ENCODE peak calls at places on chromosomes 4 and X, in nine cellular contexts. Z is uterus, W is upper lobe of left lung, E is K562, T is endothelial cell of umbilical vein, B is lower leg skin, L is prostate gland, S is right lobe of liver, M is H54. K is an unnamed sample.

GRCh38 chrX:440636-441035 is 53.9 kb upstream of the PPP2R3B start:
- DNase-seq in B (no peak), E (no peak), W (peak), M (no peak), S (no peak), T (no peak), Z (no peak), L (no peak), K (no peak)

GRCh38 chr4:141309864-141310263 is 89.2 kb downstream of the ZNF330 start:
- DNase-seq in M (no peak), E (no peak), Z (no peak), B (no peak), T (no peak), S (no peak), W (no peak), L (no peak), K (no peak)

GRCh38 chr4:40205259-40206198 is 8.7 kb downstream of the RHOH start:
- DNase-seq in T (no peak), E (peak), Z (no peak), W (no peak), M (no peak), B (no peak), L (no peak), S (no peak), K (no peak)

GRCh38 chr4:115121351-115122043 is 8.1 kb upstream of the NDST4 start:
- DNase-seq in E (no peak), S (no peak), Z (no peak), L (no peak), W (no peak), T (no peak), B (no peak), M (no peak), K (no peak)

GRCh38 chr4:108370291-108370690 is 201.6 kb upstream of the LEF1 start:
- DNase-seq in T (no peak), L (no peak), B (no peak), M (no peak), S (no peak), W (peak), E (no peak), Z (no peak), K (no peak)

GRCh38 chrX:138128025-138128671 is 562.2 kb downstream of the ZIC3 start:
- DNase-seq in M (no peak), B (peak), S (no peak), L (peak), Z (no peak), E (peak), T (peak), W (no peak), K (no peak)

GRCh38 chr4:26330186-26330787 is 9.5 kb downstream of the RBPJ start:
- DNase-seq in L (peak), T (peak), W (no peak), Z (no peak), B (no peak), M (no peak), E (peak), S (no peak), K (no peak)

GRCh38 chr4:127370495-127371069 is 262.2 kb upstream of the INTU start:
- DNase-seq in S (peak), E (peak), Z (peak), W (peak), B (no peak), T (no peak), L (no peak), M (no peak), K (no peak)

GRCh38 chr4:151855747-151856146 is 94.9 kb upstream of the GATB start:
- DNase-seq in Z (no peak), W (no peak), B (no peak), S (no peak), L (no peak), T (no peak), M (no peak), E (no peak), K (no peak)

GRCh38 chrX:37060999-37061398 is 52.8 kb downstream of the FAM47C start:
- DNase-seq in Z (no peak), E (peak), M (no peak), W (no peak), B (no peak), L (no peak), S (no peak), T (peak), K (no peak)

GRCh38 chr4:101171747-101172146 is 175.6 kb downstream of the PPP3CA start:
- DNase-seq in E (no peak), S (no peak), L (no peak), W (no peak), Z (no peak), B (no peak), T (peak), M (no peak), K (no peak)

GRCh38 chr4:102684605-102685052 is 76.1 kb downstream of the MANBA start:
- DNase-seq in E (peak), T (no peak), B (no peak), W (no peak), M (no peak), S (no peak), L (no peak), Z (no peak), K (no peak)

GRCh38 chr4:80184791-80185756 is 12.2 kb upstream of the PRDM8 start:
- DNase-seq in E (no peak), T (no peak), W (peak), S (no peak), M (no peak), B (no peak), L (no peak), Z (no peak), K (no peak)

GRCh38 chr4:83993774-83994173 is 457.9 kb downstream of the GPAT3 start:
- DNase-seq in E (peak), B (no peak), W (no peak), T (no peak), M (no peak), L (no peak), S (no peak), Z (no peak), K (no peak)

GRCh38 chrX:152904151-152905080 is 6.5 kb downstream of the ZNF185 start:
- DNase-seq in W (no peak), S (peak), Z (peak), M (peak), T (peak), L (no peak), E (peak), B (no peak), K (peak)

GRCh38 chrX:7996414-7996813 is 69.2 kb upstream of the PNPLA4 start:
- DNase-seq in L (no peak), T (peak), E (peak), B (no peak), S (no peak), M (no peak), W (no peak), Z (no peak), K (no peak)

GRCh38 chrX:1502241-1502640 is 34.7 kb downstream of the P2RY8 start:
- DNase-seq in Z (no peak), B (no peak), E (peak), T (no peak), L (no peak), W (no peak), S (no peak), M (no peak), K (peak)

GRCh38 chrX:69093960-69094935 is 71.0 kb downstream of the PJA1 start:
- DNase-seq in S (no peak), Z (peak), E (peak), L (peak), T (peak), B (peak), M (peak), W (no peak), K (peak)

GRCh38 chr4:69032847-69033638 is 63.2 kb upstream of the UGT2B7 start:
- DNase-seq in E (no peak), L (no peak), T (no peak), M (no peak), W (no peak), S (peak), B (no peak), Z (no peak), K (no peak)

GRCh38 chrX:136192135-136192534 is 44.8 kb downstream of the FHL1 start:
- DNase-seq in W (no peak), E (no peak), M (no peak), Z (no peak), L (no peak), B (no peak), T (no peak), S (no peak), K (no peak)

GRCh38 chr4:157280673-157281072 is 60.1 kb downstream of the GRIA2 start:
- DNase-seq in E (no peak), T (no peak), W (no peak), M (no peak), B (no peak), Z (peak), L (no peak), S (no peak), K (no peak)

DNA sequence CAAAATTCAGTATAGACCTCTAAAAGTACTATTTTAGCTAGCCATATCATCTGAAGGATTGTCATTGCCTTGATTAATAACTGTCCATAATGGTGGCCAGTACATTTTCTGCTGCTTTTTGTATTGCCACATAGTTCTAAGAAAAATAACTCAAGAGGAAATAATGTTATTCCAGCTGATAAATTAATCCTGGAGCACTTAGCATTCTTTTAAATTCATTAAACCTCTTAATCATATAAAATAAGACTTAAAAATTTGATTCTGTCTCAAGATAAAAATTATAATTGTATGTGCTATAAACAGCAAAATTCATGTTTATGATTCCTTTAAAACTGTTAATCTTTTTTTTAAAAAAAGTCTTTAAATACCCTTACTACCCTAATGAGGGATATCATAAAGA is 12.7 kb downstream of the PTPN13 start:
- DNase-seq in S (no peak), B (no peak), E (no peak), T (no peak), W (no peak), M (no peak), L (no peak), Z (no peak), K (no peak)
- TF ChIP-seq POLR2A in S (no peak), B (no peak), E (no peak), T (no peak), W (no peak), M (no peak), L (no peak), Z (no peak), K (no peak)

GRCh38 chr4:6768539-6768905 is 14.0 kb upstream of the KIAA0232 start:
- DNase-seq in L (no peak), M (no peak), E (peak), T (no peak), B (no peak), W (no peak), Z (no peak), S (no peak), K (no peak)
- TF ChIP-seq POLR2A in L (no peak), M (no peak), E (no peak), T (no peak), B (no peak), W (no peak), Z (no peak), S (no peak), K (no peak)

GRCh38 chrX:24024819-24025740 is 1.9 kb downstream of the KLHL15 start:
- DNase-seq in W (peak), T (peak), E (peak), M (peak), Z (peak), B (peak), L (peak), S (peak), K (peak)
- TF ChIP-seq POLR2A in W (no peak), T (peak), E (peak), M (peak), Z (peak), B (no peak), L (peak), S (peak), K (peak)

GRCh38 chr4:676871-677235 is 2.5 kb downstream of the MYL5 start:
- DNase-seq in L (no peak), B (no peak), M (no peak), T (no peak), S (no peak), Z (no peak), W (peak), E (no peak), K (no peak)
- TF ChIP-seq POLR2A in L (no peak), B (no peak), M (no peak), T (no peak), S (no peak), Z (no peak), W (no peak), E (no peak), K (no peak)

DNA sequence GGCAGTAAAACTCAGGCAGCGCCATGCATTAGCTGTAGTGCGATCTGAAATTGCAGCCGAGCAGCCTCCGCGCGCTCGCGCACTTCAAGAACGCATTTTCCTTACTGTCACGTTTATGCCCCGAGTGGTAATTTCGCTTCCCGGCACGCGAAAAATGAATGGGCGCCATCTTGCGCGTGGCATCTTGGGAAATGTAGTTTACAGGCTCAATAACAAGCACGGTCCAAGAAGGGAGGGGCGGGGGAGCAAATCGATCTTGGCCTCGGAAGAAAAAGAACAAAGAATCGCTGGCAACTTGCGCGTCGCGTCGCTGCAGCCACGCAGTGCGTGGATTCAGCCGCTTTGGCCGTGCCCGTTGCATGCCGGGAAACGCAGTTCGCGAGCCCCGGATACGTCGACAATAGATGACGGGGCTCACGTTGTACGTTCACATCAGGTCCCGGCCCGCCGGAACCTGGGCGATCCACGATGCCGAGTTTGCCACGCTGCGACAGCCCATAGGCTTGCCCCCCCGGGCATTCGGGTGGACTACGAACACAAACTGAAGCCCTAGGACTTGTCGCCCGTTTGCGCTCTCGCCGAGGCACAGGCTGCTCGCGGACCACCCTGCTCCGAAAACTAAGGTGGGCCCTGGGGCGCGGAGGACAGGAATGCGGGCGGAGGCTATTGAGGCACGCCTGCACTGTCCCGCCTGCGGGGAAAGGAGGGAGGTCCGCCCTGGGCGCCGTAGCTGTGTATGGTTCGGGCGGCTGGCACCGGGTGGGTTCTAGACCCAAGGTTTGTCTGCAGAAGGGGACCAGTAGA is at the start of gene FTSJ1:
- DNase-seq in S (peak), L (peak), M (peak), B (peak), T (peak), Z (peak), W (peak), E (peak), K (peak)
- TF ChIP-seq POLR2A in S (peak), L (peak), M (peak), B (no peak), T (peak), Z (peak), W (no peak), E (peak), K (no peak)

DNA sequence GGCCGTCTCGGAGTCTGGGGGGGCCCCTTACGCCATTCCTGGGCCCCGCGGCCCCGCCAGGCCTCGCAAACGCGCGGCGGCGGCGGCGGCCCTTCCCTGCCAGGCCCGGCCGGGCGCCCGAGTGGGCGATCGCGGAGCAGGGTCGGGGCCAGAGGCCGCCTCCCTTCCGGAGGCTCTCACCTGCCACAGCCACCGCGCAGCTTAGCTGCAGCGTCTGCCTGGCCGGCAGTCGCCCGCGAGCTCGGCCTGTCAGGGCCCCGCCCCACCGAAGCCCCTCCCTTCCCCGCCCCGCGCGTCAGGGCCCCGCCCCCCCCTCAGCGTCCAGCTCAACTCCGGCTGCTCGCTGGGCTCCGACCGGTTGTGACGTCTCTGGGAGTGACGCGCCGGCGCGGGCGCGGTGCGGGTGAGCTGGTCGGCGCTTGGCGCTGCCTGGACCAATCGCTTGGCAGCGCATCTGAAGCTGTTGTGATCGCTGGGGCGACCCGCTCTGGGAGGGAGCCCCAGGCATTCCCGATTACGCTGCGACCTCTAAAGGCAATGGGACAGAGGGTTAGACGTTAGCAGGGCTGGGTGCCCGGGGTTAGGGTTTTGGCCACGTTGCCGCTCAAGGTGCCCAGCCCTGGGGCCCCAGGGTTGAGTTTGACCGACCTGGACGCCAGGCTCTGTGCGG is at the start of gene SLC10A3:
- DNase-seq in S (peak), T (peak), Z (peak), M (peak), B (peak), E (peak), W (peak), L (peak), K (peak)
- TF ChIP-seq POLR2A in S (peak), T (peak), Z (peak), M (peak), B (no peak), E (peak), W (no peak), L (peak), K (peak)

GRCh38 chr4:52712172-52712990 is 38.8 kb downstream of the ERVMER34-1 start:
- DNase-seq in E (peak), B (peak), L (peak), M (peak), Z (peak), S (peak), T (peak), W (peak), K (peak)
- TF ChIP-seq POLR2A in E (peak), B (no peak), L (peak), M (peak), Z (peak), S (peak), T (peak), W (no peak), K (peak)

DNA sequence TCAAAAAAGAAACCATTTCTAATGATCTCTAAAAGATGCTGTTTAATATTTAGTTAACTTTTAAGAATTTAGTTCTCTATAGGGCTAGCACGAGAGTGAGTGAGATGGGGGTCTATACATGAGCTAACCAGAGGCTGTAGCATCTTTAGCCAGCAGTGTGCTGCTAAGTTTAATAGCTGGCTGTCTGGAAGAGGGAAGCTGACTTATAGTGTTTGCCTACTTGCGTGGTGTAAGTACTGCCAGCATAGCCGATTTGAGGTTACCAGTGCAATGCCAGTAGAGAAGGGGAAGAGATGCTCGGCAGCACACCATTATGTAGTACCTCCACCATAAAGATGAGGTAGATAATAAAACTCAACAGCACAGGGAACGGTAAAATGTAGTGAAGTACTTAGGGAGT is 47.1 kb upstream of the TMEM131L start:
- DNase-seq in M (no peak), E (no peak), T (no peak), S (no peak), B (no peak), W (no peak), Z (no peak), L (no peak), K (no peak)
- TF ChIP-seq POLR2A in M (no peak), E (no peak), T (no peak), S (no peak), B (no peak), W (no peak), Z (no peak), L (no peak), K (no peak)